ENCODE peak calls at places on chromosome 22, in four cellular contexts. T is K562, J is GM12878, S is HepG2. W is an unnamed sample.

GRCh38 chr22:16387088-16387487 is 205.5 kb downstream of the CCT8L2 start:
- DNase-seq in T (peak), J (no peak), S (no peak), W (no peak)

GRCh38 chr22:44436656-44437492 is 61.2 kb downstream of the RTL6 start:
- DNase-seq in T (no peak), J (no peak), S (no peak), W (no peak)

GRCh38 chr22:42673898-42674390 is 24.8 kb upstream of the CYB5R3 start:
- DNase-seq in T (no peak), J (no peak), S (peak), W (no peak)

GRCh38 chr22:16824718-16825687 is at the start of gene XKR3:
- DNase-seq in T (no peak), J (peak), S (no peak), W (no peak)

GRCh38 chr22:48782326-48782725 is 1045.3 kb downstream of the BRD1 start:
- DNase-seq in T (no peak), J (no peak), S (no peak), W (no peak)

GRCh38 chr22:50473855-50474671 is 772 bp downstream of the SBF1 start:
- DNase-seq in T (peak), J (no peak), S (no peak), W (no peak)

GRCh38 chr22:24161909-24162308 is 19.4 kb upstream of the SUSD2 start:
- DNase-seq in T (no peak), J (no peak), S (no peak), W (no peak)

GRCh38 chr22:46574993-46575914 is 37.8 kb upstream of the CELSR1 start:
- DNase-seq in T (no peak), J (no peak), S (peak), W (no peak)

GRCh38 chr22:46763051-46763705 is 728 bp downstream of the TBC1D22A start:
- DNase-seq in T (peak), J (no peak), S (no peak), W (no peak)

GRCh38 chr22:50104149-50104548 is 14.3 kb downstream of the MOV10L1 start:
- DNase-seq in T (no peak), J (no peak), S (no peak), W (no peak)

GRCh38 chr22:49927483-49928184 is 9.2 kb downstream of the CRELD2 start:
- DNase-seq in T (no peak), J (no peak), S (no peak), W (no peak)

GRCh38 chr22:36644333-36644757 is 59.2 kb downstream of the CACNG2 start:
- DNase-seq in T (peak), J (no peak), S (peak), W (no peak)

GRCh38 chr22:36636916-36637315 is 66.6 kb downstream of the CACNG2 start:
- DNase-seq in T (no peak), J (no peak), S (no peak), W (no peak)

GRCh38 chr22:36643033-36643432 is 60.5 kb downstream of the CACNG2 start:
- DNase-seq in T (no peak), J (no peak), S (no peak), W (no peak)

GRCh38 chr22:36641902-36642640 is 61.5 kb downstream of the CACNG2 start:
- DNase-seq in T (no peak), J (no peak), S (no peak), W (no peak)

DNA sequence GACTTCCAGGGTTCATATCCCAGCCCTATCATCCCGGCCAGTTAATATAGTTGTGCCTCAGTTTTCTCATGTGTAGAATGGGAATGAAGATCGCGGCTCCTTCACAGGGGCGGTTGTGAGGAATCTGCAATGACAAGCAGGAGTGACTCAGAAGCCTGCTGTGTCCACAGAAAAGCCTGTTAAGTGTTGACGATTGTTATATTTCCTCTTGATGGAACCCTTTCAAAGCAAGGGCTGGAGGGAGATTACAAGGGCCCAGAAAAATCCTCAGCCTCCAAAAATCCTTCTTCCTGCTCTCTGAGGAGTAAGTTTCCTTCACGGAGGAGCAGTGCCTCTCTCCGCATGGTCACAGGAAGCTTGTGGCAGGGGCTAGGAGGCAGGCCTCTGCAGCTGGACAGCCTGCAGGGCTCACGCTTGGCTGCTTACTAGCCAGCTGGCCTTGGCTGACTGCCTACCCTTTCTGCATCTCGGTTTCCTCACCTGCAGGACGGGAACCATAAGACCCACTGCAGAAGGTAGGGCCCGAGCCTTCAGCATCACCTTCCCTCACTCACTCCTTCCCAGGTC is 63.4 kb downstream of the CACNG2 start:
- DNase-seq in T (no peak), J (no peak), S (no peak), W (no peak)
- TF ChIP-seq JUND in T (no peak), J (no peak), S (no peak), W (no peak)

DNA sequence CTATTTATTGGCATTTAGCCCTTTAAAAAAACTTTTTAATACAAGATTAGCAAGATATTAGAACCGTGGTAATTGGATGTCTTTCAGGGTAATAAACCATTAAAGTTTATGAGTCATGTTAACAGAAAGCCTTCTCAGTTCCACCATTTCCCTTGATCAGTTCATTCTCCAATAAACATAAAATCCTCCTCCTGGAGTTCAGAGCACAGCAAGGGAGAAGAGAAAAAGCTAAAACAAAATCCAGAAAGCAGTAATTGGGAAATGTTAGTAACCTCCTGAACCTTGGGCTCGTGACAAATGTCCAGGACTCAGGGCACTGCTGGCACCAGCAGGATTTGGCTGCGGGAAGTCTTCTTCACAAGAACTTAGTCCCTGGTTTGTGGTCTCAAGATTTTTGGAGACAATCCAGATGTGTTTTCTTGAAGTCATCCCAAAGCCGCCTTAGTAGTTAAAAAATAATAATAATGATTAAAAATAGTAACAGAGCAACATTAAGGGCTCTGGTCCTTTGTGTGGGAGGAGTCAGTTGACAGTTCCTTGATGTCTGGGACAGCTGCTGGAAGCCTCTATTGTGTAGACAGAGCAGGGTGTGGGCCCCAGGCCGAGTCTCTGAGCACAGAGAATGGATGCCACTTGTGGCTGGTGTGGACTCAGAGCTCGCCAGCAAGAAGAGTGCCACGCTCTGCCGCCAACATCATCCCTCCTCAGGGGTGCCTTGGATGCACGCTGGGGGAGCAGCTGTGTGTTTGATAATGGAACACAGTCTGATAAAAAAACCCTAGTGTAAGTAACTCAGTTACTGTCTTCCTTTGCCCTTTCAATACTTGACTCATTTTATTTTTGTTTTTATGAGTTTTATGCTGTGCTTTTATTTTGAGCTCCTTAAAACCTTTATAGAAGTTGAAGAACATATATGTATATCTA is 43.5 kb upstream of the PITPNB start:
- DNase-seq in T (no peak), J (no peak), S (no peak), W (no peak)
- TF ChIP-seq CBX5 in T (no peak), J (no peak), S (no peak), W (no peak)

DNA sequence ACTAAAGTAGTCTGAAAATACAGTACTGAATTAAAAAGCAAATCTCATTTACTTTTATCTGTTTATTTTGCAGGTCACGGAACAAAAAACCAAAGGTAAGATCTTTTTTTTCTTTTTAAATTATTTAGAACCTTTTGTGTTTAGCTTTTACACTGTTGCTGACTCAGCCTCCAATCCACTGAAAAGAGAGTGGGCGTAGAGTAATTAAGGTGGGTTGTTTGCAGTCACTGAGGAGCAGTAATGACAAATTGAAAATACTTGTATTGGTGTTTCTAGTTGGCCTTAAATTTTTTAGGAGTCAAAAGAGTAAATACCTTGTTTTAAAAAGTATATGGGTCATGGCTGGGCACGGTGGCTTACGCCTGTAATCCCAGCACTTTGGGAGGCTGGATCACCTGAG is 73.4 kb downstream of the TNRC6B start:
- DNase-seq in T (no peak), J (no peak), S (no peak), W (no peak)
- TF ChIP-seq JUND in T (no peak), J (no peak), S (no peak), W (no peak)

GRCh38 chr22:37428649-37429586 is 1.6 kb upstream of the ELFN2 start:
- DNase-seq in T (peak), J (no peak), S (peak), W (peak)

GRCh38 chr22:37425800-37426531 is 1.3 kb downstream of the ELFN2 start:
- DNase-seq in T (no peak), J (no peak), S (no peak), W (no peak)

GRCh38 chr22:37427711-37428635 is 694 bp upstream of the ELFN2 start:
- DNase-seq in T (no peak), J (no peak), S (no peak), W (no peak)

GRCh38 chr22:37426532-37427127 is 649 bp downstream of the ELFN2 start:
- DNase-seq in T (no peak), J (no peak), S (no peak), W (no peak)

DNA sequence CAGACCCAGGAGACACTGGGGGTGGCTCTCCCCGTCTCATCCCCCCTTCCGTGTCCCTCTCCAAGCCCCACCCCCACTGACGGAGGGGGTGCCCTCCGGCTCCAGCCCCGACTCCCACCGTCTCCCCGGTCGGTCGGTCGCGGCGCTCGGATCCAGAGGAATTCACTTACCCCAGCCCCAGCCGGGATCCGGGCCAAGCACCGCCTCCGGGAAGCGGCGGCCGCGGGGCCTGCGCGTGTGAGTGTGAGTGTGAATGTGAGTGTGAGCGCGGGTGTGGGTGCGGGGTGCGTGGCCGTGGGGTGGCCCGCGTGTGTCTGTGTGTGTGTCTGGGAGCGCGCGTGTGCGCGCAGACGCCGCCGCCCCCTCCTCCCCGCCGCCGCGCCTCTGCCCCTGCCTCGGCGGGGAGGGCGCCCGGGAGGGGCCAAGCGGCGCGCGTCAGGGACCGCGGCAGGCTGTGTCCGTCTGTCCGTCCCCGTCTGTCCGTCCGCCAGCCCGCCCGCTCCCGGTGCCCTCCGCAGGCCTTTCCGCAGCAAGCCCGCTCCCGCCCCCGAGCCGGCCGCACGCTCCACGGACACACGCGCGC is at the start of gene ELFN2:
- DNase-seq in T (peak), J (no peak), S (no peak), W (no peak)
- TF ChIP-seq CBX5 in T (no peak), J (no peak), S (no peak), W (no peak)

DNA sequence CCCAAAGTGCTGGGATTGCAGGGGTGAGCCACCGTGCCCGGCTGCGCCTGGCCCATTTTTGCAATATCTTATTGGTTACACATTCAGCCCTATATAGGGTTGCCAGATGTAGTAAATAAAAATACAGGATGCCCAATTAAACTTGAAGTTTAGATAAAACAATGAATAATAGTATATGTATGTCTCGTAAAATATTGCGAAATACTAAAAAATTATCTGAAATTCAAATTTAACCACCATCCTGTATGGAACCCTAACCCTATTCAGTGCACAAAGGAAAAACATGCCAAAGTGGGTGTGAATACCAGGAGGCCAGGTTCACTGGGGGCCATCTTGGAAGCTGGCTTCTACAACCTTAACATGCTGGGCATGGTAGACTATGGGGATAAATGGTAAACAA is 5.2 kb upstream of the TFIP11 start:
- DNase-seq in T (no peak), J (no peak), S (no peak), W (no peak)
- TF ChIP-seq JUND in T (no peak), J (no peak), S (no peak), W (no peak)

GRCh38 chr22:30186535-30186934 is 60.0 kb downstream of the LIF start:
- DNase-seq in T (no peak), J (no peak), S (peak), W (no peak)

GRCh38 chr22:30186048-30186447 is 60.5 kb downstream of the LIF start:
- DNase-seq in T (no peak), J (no peak), S (no peak), W (no peak)

GRCh38 chr22:30187726-30188407 is 58.7 kb downstream of the LIF start:
- DNase-seq in T (no peak), J (no peak), S (no peak), W (no peak)

GRCh38 chr22:30188911-30189310 is 57.6 kb downstream of the LIF start:
- DNase-seq in T (no peak), J (no peak), S (peak), W (no peak)

GRCh38 chr22:30187094-30187493 is 59.5 kb downstream of the LIF start:
- DNase-seq in T (no peak), J (no peak), S (no peak), W (no peak)
- TF ChIP-seq CBX5 in T (no peak), J (no peak), S (no peak), W (no peak)

GRCh38 chr22:21942407-21942895 is 10.2 kb downstream of the PPM1F start:
- DNase-seq in T (no peak), J (no peak), S (no peak), W (no peak)
- TF ChIP-seq JUND in T (no peak), J (no peak), S (no peak), W (no peak)

DNA sequence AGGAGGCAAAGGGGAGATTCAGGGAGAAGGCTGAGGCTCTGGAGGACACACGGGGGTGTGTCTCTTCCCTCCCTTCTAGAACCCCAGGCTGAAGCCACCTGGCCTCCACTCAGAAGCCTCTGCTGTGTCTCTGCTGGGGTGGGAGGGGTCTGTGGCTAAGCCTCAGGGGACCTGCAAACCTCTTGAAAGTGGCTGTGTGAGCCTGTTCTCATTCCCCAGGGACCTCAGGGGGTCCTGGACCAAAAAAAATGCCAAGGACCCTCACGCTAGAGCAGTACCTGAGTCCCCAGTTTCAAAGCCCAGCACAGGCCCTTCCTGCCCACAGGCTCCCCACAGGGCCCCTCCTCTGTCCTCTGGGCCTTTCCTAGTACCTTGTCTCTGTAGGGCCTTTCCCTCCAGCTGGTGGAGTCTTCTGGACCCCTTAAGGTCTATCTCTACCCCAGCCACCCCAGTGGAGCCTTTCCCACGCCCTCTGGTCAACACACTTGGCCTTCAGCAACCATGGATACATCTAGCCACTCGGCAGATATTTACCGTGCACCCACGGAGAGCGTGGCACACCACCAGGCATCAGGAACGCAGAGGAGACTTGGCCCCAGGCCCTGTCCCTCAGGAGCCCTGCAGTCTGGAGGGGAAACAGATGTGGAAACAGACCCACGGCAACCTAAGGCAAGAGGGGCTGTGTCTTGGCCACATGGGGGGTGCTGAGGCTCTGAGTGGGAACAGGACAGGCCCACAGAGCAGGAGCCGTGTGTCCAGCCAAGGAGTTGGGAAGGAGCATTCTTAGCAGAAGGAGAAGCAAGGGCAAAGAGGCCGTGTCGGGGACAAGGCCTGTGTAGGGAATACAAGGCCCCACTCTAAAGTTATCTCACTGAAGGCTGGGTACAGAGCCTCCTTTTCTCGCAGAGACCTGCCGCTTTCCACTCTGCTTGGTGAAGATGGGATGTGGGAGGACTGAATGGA is 18.5 kb downstream of the PLA2G6 start:
- DNase-seq in T (peak), J (no peak), S (no peak), W (no peak)
- TF ChIP-seq CBX5 in T (no peak), J (no peak), S (no peak), W (no peak)

GRCh38 chr22:19821523-19822300 is 33.0 kb downstream of the GNB1L start:
- DNase-seq in T (no peak), J (no peak), S (no peak), W (peak)

GRCh38 chr22:19820880-19821522 is 33.7 kb downstream of the GNB1L start:
- DNase-seq in T (no peak), J (no peak), S (no peak), W (no peak)

GRCh38 chr22:19818264-19819208 is 36.1 kb downstream of the GNB1L start:
- DNase-seq in T (no peak), J (no peak), S (no peak), W (peak)

GRCh38 chr22:19819209-19819910 is 35.3 kb downstream of the GNB1L start:
- DNase-seq in T (no peak), J (no peak), S (no peak), W (peak)

GRCh38 chr22:19819911-19820879 is 34.5 kb downstream of the GNB1L start:
- DNase-seq in T (no peak), J (no peak), S (no peak), W (no peak)
- TF ChIP-seq JUND in T (no peak), J (no peak), S (no peak), W (no peak)

W was measured in H1.